ENCODE peak calls at places on chromosomes 1 and 21, in seven cellular contexts. I is esophagus muscularis mucosa; Y is CD8-positive, alpha-beta T cell; X is WTC11; Q is HFFc6; Z is BE2C; R is fibroblast of lung. S is an unnamed sample.

GRCh38 chr1:16173447-16174260 is 17.8 kb upstream of the EPHA2 start:
- DNase-seq in R (peak; percentile 63), Q (peak; percentile 87), X (no peak), Z (peak; percentile 40), Y (no peak), I (no peak), S (no peak)

GRCh38 chr21:26351661-26352060 is 181.1 kb upstream of the APP start:
- DNase-seq in I (no peak), Y (no peak), Z (no peak), Q (no peak), R (no peak), X (no peak), S (no peak)

GRCh38 chr1:88549536-88549935 is 134.5 kb upstream of the PKN2 start:
- DNase-seq in I (no peak), X (no peak), Y (no peak), Z (no peak), R (peak; percentile 48), Q (peak; percentile 1), S (no peak)

GRCh38 chr1:212158912-212159796 is 123.6 kb downstream of the DTL start:
- DNase-seq in R (no peak), Q (no peak), I (no peak), Y (peak; percentile 37), Z (no peak), X (no peak), S (no peak)

GRCh38 chr1:93839756-93840155 is 39.2 kb downstream of the DNTTIP2 start:
- DNase-seq in I (peak; percentile 53), X (no peak), Y (no peak), R (no peak), Z (no peak), Q (no peak), S (no peak)

GRCh38 chr1:116433283-116434257 is 60.5 kb downstream of the ATP1A1 start:
- DNase-seq in I (peak; percentile 89), R (peak; percentile 4), Z (peak; percentile 54), Y (no peak), Q (peak; percentile 46), X (no peak), S (no peak)

GRCh38 chr1:212640223-212640885 is 31.8 kb downstream of the ATF3 start:
- DNase-seq in R (no peak), Z (no peak), I (no peak), Y (no peak), X (no peak), Q (no peak), S (no peak)

GRCh38 chr1:145729661-145730436 is 10.6 kb downstream of the CD160 start:
- DNase-seq in Q (peak; percentile 22), Z (no peak), X (no peak), R (no peak), Y (no peak), I (no peak), S (no peak)

GRCh38 chr1:53328009-53328489 is at the start of gene LRP8:
- DNase-seq in Z (peak; percentile 78), X (peak; percentile 76), Q (peak; percentile 47), Y (peak; percentile 70), R (peak; percentile 54), I (no peak), S (peak; percentile 85)

GRCh38 chr1:151289991-151290708 is 8.1 kb downstream of the ZNF687 start:
- DNase-seq in Z (no peak), I (no peak), Q (no peak), X (no peak), Y (no peak), R (no peak), S (no peak)

GRCh38 chr1:167401260-167401873 is 117.0 kb downstream of the CD247 start:
- DNase-seq in I (no peak), X (peak; percentile 67), Y (peak; percentile 51), R (peak; percentile 61), Q (peak; percentile 41), Z (peak; percentile 55), S (peak; percentile 56)

GRCh38 chr1:164563821-164564251 is 4.9 kb downstream of the PBX1 start:
- DNase-seq in Q (no peak), X (no peak), Z (no peak), R (peak; percentile 52), I (no peak), Y (no peak), S (no peak)

GRCh38 chr1:67741786-67742185 is 56.8 kb downstream of the GADD45A start:
- DNase-seq in X (no peak), Q (no peak), I (no peak), Z (no peak), Y (no peak), R (no peak), S (no peak)

GRCh38 chr1:108072294-108072693 is 107.3 kb upstream of the VAV3 start:
- DNase-seq in Q (no peak), Y (no peak), R (no peak), I (no peak), Z (no peak), X (no peak), S (no peak)

GRCh38 chr1:36365310-36365895 is 20.3 kb downstream of the STK40 start:
- DNase-seq in R (peak; percentile 74), Y (no peak), X (no peak), I (no peak), Z (no peak), Q (peak; percentile 73), S (no peak)

GRCh38 chr1:38929476-38929875 is 12.2 kb downstream of the RHBDL2 start:
- DNase-seq in R (no peak), Y (no peak), Q (no peak), Z (no peak), X (no peak), I (no peak), S (peak; percentile 17)

GRCh38 chr1:242692988-242693387 is 168.5 kb upstream of the PLD5 start:
- DNase-seq in Z (no peak), R (no peak), I (no peak), Y (no peak), Q (no peak), X (no peak), S (no peak)

GRCh38 chr1:149846042-149846441 is 53.3 kb upstream of the BOLA1 start:
- DNase-seq in Z (no peak), Y (no peak), X (no peak), R (peak; percentile 2), I (no peak), Q (no peak), S (no peak)

GRCh38 chr1:187306671-187307415 is 478.1 kb downstream of the PLA2G4A start:
- DNase-seq in Y (no peak), Z (no peak), R (no peak), I (no peak), X (no peak), Q (no peak), S (no peak)

GRCh38 chr1:41493117-41493536 is 8.6 kb upstream of the EDN2 start:
- DNase-seq in R (peak; percentile 95), Y (no peak), X (no peak), Q (peak; percentile 95), I (no peak), Z (no peak), S (no peak)

GRCh38 chr1:94299627-94300552 is 62.5 kb upstream of the ARHGAP29 start:
- DNase-seq in Q (peak; percentile 50), I (peak; percentile 80), R (peak; percentile 60), Z (no peak), X (no peak), Y (no peak), S (no peak)

GRCh38 chr1:100132566-100133477 is at the start of the genes SASS6 and TRMT13:
- DNase-seq in Q (peak; percentile 99), R (peak; percentile 99), I (peak; percentile 99), X (peak; percentile 93), Z (peak; percentile 95), Y (peak; percentile 97), S (peak; percentile 93)
- TF ChIP-seq CTCF in Q (no peak), R (no peak), I (no peak), X (no peak), Z (no peak), Y (no peak), S (no peak)

DNA sequence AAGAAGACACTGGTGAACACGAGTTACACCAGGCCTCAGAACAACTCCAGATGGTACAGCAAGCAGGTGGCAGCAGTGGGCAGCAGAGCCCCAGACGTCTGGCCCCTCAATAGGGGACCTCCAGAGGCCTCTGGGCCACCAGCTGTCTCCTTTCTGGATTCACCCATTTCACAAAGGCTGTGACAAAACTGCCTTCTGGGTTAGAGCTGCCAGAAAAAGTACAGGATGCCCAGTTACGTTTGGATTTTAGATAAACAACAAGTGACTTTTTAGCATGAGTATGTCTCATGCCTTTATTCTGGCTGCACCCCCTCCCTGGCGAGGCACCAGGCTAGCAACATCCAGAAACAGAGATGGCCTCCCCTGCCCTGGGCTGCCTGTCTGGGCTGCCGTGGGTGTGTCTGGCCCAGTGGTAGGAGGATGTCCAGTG is 30.1 kb downstream of the ITPKB start:
- DNase-seq in R (peak; percentile 32), I (no peak), Z (peak; percentile 38), X (no peak), Q (no peak), Y (peak; percentile 44), S (peak; percentile 51)
- TF ChIP-seq CTCF in R (no peak), I (peak; percentile 15), Z (no peak), X (no peak), Q (no peak), Y (no peak), S (no peak)

DNA sequence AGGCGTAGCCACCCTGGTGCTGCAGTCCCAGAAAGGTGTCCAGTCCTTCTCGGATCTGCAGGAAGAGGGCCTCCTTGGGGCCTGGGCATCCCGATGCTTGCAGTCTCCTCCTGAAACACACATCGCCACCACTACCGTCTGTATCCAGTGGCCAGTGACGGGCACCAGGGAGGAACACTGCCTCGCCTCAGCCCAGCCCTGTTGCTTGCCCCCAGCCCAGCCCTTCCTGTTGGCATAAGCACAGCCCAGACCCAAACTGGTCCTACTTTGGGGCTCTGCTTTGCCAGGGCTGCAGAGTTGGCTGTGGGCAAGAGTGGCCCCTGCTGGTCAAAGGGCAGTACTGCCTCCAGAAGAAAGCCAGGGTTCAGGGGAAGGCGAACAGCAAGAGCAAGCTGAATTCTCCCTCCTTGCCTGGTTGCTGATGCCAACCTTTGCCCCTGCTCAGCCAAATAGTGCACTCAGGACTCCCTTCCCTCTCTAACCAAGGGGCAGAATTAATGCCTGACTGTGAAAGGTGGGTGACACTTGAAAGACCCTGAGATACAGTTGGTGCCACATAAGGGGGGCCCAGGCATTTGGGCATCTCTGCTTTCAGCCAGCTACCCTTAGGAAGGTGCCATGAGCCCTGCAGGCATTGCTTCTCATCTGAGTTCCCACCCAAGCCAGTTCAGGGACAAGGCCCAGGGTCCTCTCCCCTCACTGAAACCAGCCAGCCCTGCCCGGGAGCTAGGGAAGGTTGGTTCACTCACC is 11.1 kb upstream of the ARHGEF2 start:
- DNase-seq in Z (peak; percentile 76), R (peak; percentile 77), Y (peak; percentile 74), Q (peak; percentile 65), I (peak; percentile 96), X (peak; percentile 82), S (peak; percentile 82)
- TF ChIP-seq CTCF in Z (peak; percentile 99), R (peak; percentile 97), Y (peak; percentile 97), Q (peak; percentile 99), I (peak; percentile 99), X (peak; percentile 99), S (peak; percentile 95)

GRCh38 chr21:34691396-34692032 is 22.7 kb downstream of the CLIC6 start:
- DNase-seq in R (no peak), Q (no peak), Y (no peak), X (no peak), Z (no peak), I (no peak), S (no peak)

GRCh38 chr21:34688715-34689114 is 19.9 kb downstream of the CLIC6 start:
- DNase-seq in Y (no peak), Q (no peak), Z (no peak), I (no peak), R (no peak), X (no peak), S (no peak)

GRCh38 chr21:34690793-34691175 is 22.0 kb downstream of the CLIC6 start:
- DNase-seq in X (no peak), Q (no peak), I (no peak), R (no peak), Z (no peak), Y (no peak), S (no peak)

GRCh38 chr21:34688145-34688544 is 19.4 kb downstream of the CLIC6 start:
- DNase-seq in Y (no peak), X (no peak), I (no peak), Z (peak; percentile 64), R (peak; percentile 35), Q (no peak), S (peak; percentile 82)

GRCh38 chr21:34690041-34690792 is 21.4 kb downstream of the CLIC6 start:
- DNase-seq in I (no peak), Q (no peak), Y (no peak), X (no peak), R (no peak), Z (no peak), S (no peak)
- TF ChIP-seq CTCF in I (no peak), Q (no peak), Y (no peak), X (no peak), R (no peak), Z (no peak), S (no peak)

S was measured in glutamatergic neuron.